ENCODE peak calls at places on chromosomes 16 and 17, in ten cellular contexts. U is right atrium auricular region, V is bronchial epithelial cell, X is psoas muscle, J is dorsolateral prefrontal cortex, S is IMR-90, Y is tibial artery, Z is ascending aorta, W is fibroblast of the aortic adventitia, O is cardiac fibroblast. G is an unnamed sample.
A peak's percentile ranks its signal among the peaks of the same experiment; 100 is the strongest.

GRCh38 chr16:69179255-69180010 is 7.5 kb upstream of the SNTB2 start:
- DNase-seq in V (peak; percentile 43), Y (peak; percentile 86), O (peak; percentile 83), W (peak; percentile 98), J (no peak), Z (no peak), S (peak; percentile 84), U (peak; percentile 84), X (peak; percentile 75), G (no peak)

GRCh38 chr17:44956998-44957981 is 9.7 kb upstream of the KIF18B start:
- DNase-seq in Z (no peak), S (no peak), Y (no peak), X (no peak), V (no peak), W (no peak), O (no peak), U (no peak), J (no peak), G (no peak)

GRCh38 chr17:41775394-41776226 is 10.9 kb downstream of the JUP start:
- DNase-seq in S (no peak), U (no peak), X (peak; percentile 83), Z (no peak), J (peak; percentile 66), Y (no peak), O (peak; percentile 36), W (no peak), V (peak; percentile 39), G (no peak)

GRCh38 chr16:17491140-17491662 is 20.4 kb upstream of the XYLT1 start:
- DNase-seq in S (no peak), X (no peak), J (no peak), O (no peak), V (no peak), Y (no peak), W (no peak), Z (no peak), U (no peak), G (no peak)

GRCh38 chr17:18965530-18966236 is 13.7 kb downstream of the SLC5A10 start:
- DNase-seq in X (no peak), V (no peak), U (no peak), S (no peak), Y (no peak), W (no peak), Z (no peak), J (no peak), O (no peak), G (no peak)

GRCh38 chr16:31402687-31403086 is 9.6 kb downstream of the ITGAD start:
- DNase-seq in V (no peak), Y (no peak), S (no peak), J (no peak), U (no peak), X (no peak), Z (no peak), W (peak; percentile 12), O (peak; percentile 21), G (no peak)

GRCh38 chr17:34499576-34499975 is 79.8 kb upstream of the TMEM132E start:
- DNase-seq in S (peak; percentile 27), Z (no peak), J (no peak), U (no peak), Y (no peak), W (peak; percentile 34), X (no peak), V (peak; percentile 35), O (peak; percentile 12), G (peak; percentile 54)

GRCh38 chr17:11031787-11032186 is 193.9 kb upstream of the PIRT start:
- DNase-seq in S (no peak), Z (no peak), Y (no peak), J (no peak), O (no peak), W (no peak), X (no peak), V (no peak), U (no peak), G (no peak)

GRCh38 chr17:15431766-15432165 is 35.7 kb downstream of the CDRT4 start:
- DNase-seq in J (no peak), S (no peak), U (no peak), Z (no peak), X (peak; percentile 84), O (no peak), W (no peak), V (no peak), Y (peak; percentile 49), G (no peak)

GRCh38 chr17:15441315-15441714 is 26.1 kb downstream of the CDRT4 start:
- DNase-seq in O (no peak), V (no peak), S (peak; percentile 50), J (no peak), Z (no peak), X (no peak), Y (peak; percentile 3), U (no peak), W (peak; percentile 50), G (no peak)

GRCh38 chr17:15432807-15433547 is 34.4 kb downstream of the CDRT4 start:
- DNase-seq in W (peak; percentile 80), U (no peak), Y (peak; percentile 15), O (peak; percentile 18), X (no peak), S (peak; percentile 93), J (no peak), V (no peak), Z (no peak), G (no peak)

GRCh38 chr17:15440347-15440746 is 27.1 kb downstream of the CDRT4 start:
- DNase-seq in J (no peak), Z (no peak), V (no peak), U (no peak), S (no peak), O (no peak), W (no peak), X (no peak), Y (peak; percentile 56), G (no peak)

DNA sequence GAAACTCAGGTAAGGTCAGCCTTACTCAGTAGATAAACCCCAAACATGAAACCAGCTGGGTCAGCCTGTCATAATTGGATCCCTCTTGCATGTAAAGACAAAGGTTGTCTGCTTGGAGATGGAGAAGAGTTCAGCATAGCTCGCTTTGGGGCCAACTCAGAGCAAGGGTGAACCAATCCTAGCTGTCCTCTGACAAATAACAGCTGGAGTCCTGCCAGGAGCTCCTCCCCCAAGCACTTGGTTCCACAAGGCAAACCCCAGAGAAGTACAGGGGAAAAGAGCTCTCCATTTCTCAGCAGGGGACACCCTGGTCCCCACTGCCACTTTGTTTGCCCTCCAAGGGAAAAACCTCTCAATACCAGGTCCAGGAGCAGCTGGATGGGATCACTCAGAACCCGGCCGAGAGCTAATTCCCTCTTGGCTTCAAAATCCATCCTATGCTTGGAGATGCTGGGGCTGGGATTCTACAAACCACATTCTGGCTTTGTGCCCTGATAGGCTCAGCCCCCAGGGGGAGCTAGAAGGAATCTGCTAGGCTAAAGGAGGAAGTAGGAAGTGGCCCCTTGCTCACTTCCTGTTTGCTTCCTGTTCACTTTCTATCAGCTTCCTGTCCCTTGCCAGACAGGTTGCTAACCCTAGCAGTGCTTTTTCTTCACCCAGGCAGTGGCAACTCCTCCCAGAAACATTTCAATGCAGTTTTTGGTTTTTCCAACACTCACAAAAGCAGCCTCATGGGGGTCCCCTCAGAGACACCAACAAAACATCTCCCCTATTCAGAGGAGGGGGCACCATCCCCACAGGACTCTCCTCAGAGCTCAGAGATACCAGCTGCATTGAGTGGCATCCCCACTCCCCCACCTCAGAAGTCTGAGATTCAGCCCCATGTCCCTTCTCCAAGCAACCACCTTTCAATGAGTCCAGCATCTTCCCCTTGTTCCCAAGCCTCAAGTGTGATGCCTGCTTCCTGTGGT is 30.7 kb downstream of the CDRT4 start:
- DNase-seq in J (no peak), Z (no peak), X (peak; percentile 86), V (peak; percentile 9), O (peak; percentile 70), S (peak; percentile 34), Y (peak; percentile 70), U (peak; percentile 90), W (peak; percentile 68), G (peak; percentile 71)
- TF ChIP-seq CTCF in J (peak; percentile 51), Z (no peak), X (no peak), V (no peak), O (peak; percentile 36), S (peak; percentile 30), Y (no peak), U (peak; percentile 51), W (peak; percentile 35), G (peak; percentile 58)

DNA sequence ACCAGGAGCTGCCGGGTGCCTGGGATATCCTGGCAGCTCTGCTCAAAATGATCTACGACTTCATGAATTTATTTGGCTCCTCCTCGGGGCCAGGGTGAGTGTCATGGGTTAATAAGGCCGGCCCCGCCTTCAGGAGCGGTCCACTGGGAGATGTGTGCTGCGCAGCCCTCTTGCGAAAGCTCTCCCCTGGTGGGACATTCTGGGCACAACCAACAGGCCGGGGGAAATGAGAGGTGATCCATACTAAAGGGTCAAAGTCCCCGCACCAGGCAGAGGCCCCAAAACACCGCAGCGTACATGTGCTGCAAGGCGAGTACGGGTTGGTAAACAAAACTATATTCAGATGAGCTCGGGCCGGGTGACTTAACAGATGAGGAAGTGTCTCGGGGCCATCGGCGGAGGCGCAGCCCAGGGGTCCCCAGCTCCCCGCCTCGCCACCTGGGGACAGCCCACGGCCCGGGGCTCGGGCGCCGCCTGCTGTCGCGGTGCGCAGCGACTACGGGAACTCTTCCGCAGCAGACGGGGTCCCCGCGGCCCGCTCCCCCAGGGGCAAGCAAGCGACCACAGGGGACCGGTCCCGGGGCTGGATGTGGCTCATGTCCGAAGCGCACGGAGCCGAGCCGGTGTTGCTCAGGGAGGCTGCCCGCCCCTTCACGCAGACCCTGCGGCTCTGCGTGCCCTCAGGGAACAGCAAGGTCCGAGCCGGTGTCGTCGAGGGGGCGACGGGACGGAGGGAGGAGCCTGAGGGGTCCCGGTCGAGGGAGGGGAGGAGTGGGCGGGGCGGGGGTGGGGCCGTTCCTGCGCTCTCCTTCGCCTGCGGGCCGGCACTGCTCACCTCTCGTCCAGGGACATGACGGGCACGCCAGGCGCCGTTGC is at the start of gene RAB37:
- DNase-seq in O (peak; percentile 47), Z (no peak), U (peak; percentile 66), S (no peak), J (no peak), Y (no peak), W (no peak), X (peak; percentile 83), V (no peak), G (peak; percentile 22)
- TF ChIP-seq CTCF in O (peak; percentile 7), Z (peak; percentile 27), U (peak; percentile 63), S (peak; percentile 12), J (peak; percentile 39), Y (no peak), W (peak; percentile 18), X (peak; percentile 29), V (peak; percentile 54), G (peak; percentile 27)

DNA sequence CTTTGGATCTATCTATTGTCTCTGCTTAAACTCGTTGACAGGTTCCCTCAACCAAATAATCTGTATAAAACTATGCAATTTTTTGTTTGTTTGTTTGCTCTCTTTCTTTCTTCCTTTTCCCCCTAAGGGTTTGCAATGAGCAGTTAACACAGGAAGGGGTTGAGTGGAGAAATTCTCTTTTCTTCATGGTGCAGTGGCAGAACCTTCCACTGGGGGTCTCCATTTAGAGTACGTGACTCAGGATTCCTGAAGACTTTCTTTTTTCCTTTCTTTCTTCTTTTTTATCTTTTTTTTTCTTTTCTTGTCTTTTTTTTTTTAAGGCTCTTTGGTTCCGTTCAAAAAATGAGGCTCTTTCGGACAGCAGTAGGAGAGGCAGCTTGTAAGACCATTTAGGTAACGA is 19.5 kb upstream of the RBFOX1 start:
- DNase-seq in Y (no peak), O (peak; percentile 0), J (no peak), U (no peak), X (no peak), S (no peak), Z (no peak), V (no peak), W (no peak), G (peak; percentile 11)
- TF ChIP-seq CTCF in Y (no peak), O (peak; percentile 19), J (peak; percentile 54), U (peak; percentile 55), X (peak; percentile 48), S (no peak), Z (no peak), V (no peak), W (peak; percentile 13), G (peak; percentile 47)

GRCh38 chr17:40190197-40191021 is 13.1 kb downstream of the RAPGEFL1 start:
- DNase-seq in X (no peak), W (no peak), V (peak; percentile 17), U (no peak), Y (no peak), S (no peak), O (no peak), J (no peak), Z (no peak), G (peak; percentile 61)
- TF ChIP-seq CTCF in X (peak; percentile 5), W (peak; percentile 35), V (peak; percentile 60), U (no peak), Y (peak; percentile 14), S (peak; percentile 38), O (peak; percentile 47), J (no peak), Z (peak; percentile 6), G (peak; percentile 73)

G was measured in endothelial cell.